ENCODE peak calls at places on chromosomes 6 and 20, in five cellular contexts. Y, D, S, X and T are unnamed samples.

GRCh38 chr6:89411019-89411268 is 1.1 kb downstream of the RRAGD start:
- DNase-seq in S (peak; percentile 21), X (no peak), Y (no peak), D (no peak), T (peak; percentile 20)

GRCh38 chr6:31651602-31652191 is 764 bp downstream of the BAG6 start:
- DNase-seq in X (no peak), S (peak; percentile 62), D (peak; percentile 79), Y (peak; percentile 70), T (peak; percentile 65)

GRCh38 chr6:21666200-21666671 is 72.7 kb downstream of the SOX4 start:
- DNase-seq in X (no peak), D (peak; percentile 24), S (no peak), Y (no peak), T (no peak)

GRCh38 chr20:58461899-58462298 is 53.3 kb downstream of the APCDD1L start:
- DNase-seq in D (no peak), X (no peak), S (no peak), Y (no peak), T (no peak)

GRCh38 chr6:157761331-157761921 is 61.6 kb upstream of the SNX9 start:
- DNase-seq in Y (no peak), X (no peak), S (no peak), D (no peak), T (no peak)

GRCh38 chr6:36624461-36625160 is 30.4 kb downstream of the SRSF3 start:
- DNase-seq in X (no peak), S (no peak), Y (no peak), D (no peak), T (no peak)

GRCh38 chr6:21438237-21438985 is 155.1 kb upstream of the SOX4 start:
- DNase-seq in S (no peak), D (no peak), Y (peak; percentile 55), X (no peak), T (peak; percentile 29)

GRCh38 chr6:134849920-134850447 is 99.9 kb downstream of the ALDH8A1 start:
- DNase-seq in X (no peak), Y (no peak), D (no peak), S (peak; percentile 92), T (no peak)

GRCh38 chr6:5637714-5638113 is 369.0 kb downstream of the NRN1 start:
- DNase-seq in S (no peak), X (no peak), Y (no peak), D (no peak), T (no peak)

GRCh38 chr6:7765575-7766325 is 39.9 kb downstream of the BMP6 start:
- DNase-seq in Y (no peak), D (no peak), X (no peak), S (no peak), T (no peak)

GRCh38 chr20:62405108-62405980 is 1.7 kb downstream of the CABLES2 start:
- DNase-seq in S (peak; percentile 85), X (no peak), Y (peak; percentile 75), D (peak; percentile 73), T (peak; percentile 3)

GRCh38 chr6:43648248-43648647 is 3.4 kb downstream of the RSPH9 start:
- DNase-seq in Y (no peak), S (no peak), D (no peak), X (no peak), T (no peak)

GRCh38 chr20:61959301-61959700 is 106.4 kb downstream of the TAF4 start:
- DNase-seq in S (peak; percentile 9), Y (no peak), X (no peak), D (no peak), T (no peak)

GRCh38 chr6:43231053-43231452 is 1.8 kb upstream of the DNPH1 start:
- DNase-seq in S (no peak), D (no peak), Y (no peak), X (no peak), T (no peak)

GRCh38 chr6:14734416-14735340 is 511.2 kb upstream of the JARID2 start:
- DNase-seq in Y (no peak), S (no peak), X (no peak), D (no peak), T (peak; percentile 75)

GRCh38 chr20:40953856-40954255 is 74.8 kb upstream of the TOP1 start:
- DNase-seq in Y (no peak), S (no peak), X (no peak), D (no peak), T (no peak)

GRCh38 chr6:19865178-19865577 is 28.0 kb downstream of the ID4 start:
- DNase-seq in X (no peak), Y (no peak), S (no peak), D (no peak), T (no peak)